ENCODE peak calls at places on chromosome 15, in ten cellular contexts. P is NCI-H748 treated with DMSO at 0.1 percent for 48 hours; T is A549; D is RPMI7951; R is endothelial cell; W is left cardiac atrium; V is substantia nigra; F is germinal center; I is activated CD4-positive, alpha-beta T cell treated with anti-CD3 and anti-CD28 coated beads, Interleukin-2, amount 50 U/mL, for 1 hour; H is naive B cell. K is an unnamed sample.

GRCh38 chr15:25684521-25685215 is 178.5 kb downstream of the ATP10A start:
- DNase-seq in V (no peak), H (no peak), F (no peak), P (no peak), R (no peak), W (peak; percentile 62), D (no peak), T (no peak), I (no peak), K (no peak)

GRCh38 chr15:88920186-88920891 is 7.2 kb upstream of the MFGE8 start:
- DNase-seq in H (no peak), P (no peak), V (no peak), R (no peak), W (no peak), D (peak; percentile 70), F (no peak), I (no peak), T (peak; percentile 70), K (no peak)

GRCh38 chr15:80549712-80550111 is 145.4 kb upstream of the ABHD17C start:
- DNase-seq in D (peak; percentile 3), I (no peak), H (no peak), R (no peak), P (no peak), W (no peak), F (no peak), V (no peak), T (no peak), K (no peak)

GRCh38 chr15:77810180-77810579 is 177.5 kb upstream of the LINGO1 start:
- DNase-seq in V (no peak), W (no peak), D (no peak), P (no peak), T (no peak), F (no peak), H (no peak), R (no peak), I (no peak), K (no peak)

GRCh38 chr15:70643783-70644125 is 119.6 kb downstream of the UACA start:
- DNase-seq in W (no peak), D (peak; percentile 69), P (no peak), F (no peak), V (no peak), H (no peak), T (peak; percentile 59), I (no peak), R (no peak), K (peak; percentile 66)

GRCh38 chr15:99306694-99307338 is 55.5 kb downstream of the LRRC28 start:
- DNase-seq in T (no peak), I (no peak), V (no peak), W (peak; percentile 28), D (peak; percentile 20), F (no peak), H (no peak), P (peak; percentile 18), R (no peak), K (peak; percentile 50)

GRCh38 chr15:39582977-39583585 is 2.2 kb downstream of the THBS1 start:
- DNase-seq in V (no peak), P (no peak), W (no peak), T (no peak), H (no peak), F (no peak), D (no peak), I (no peak), R (no peak), K (no peak)

GRCh38 chr15:80183291-80183690 is 30.5 kb downstream of the FAH start:
- DNase-seq in H (no peak), I (no peak), F (no peak), T (no peak), D (no peak), W (no peak), R (no peak), V (no peak), P (no peak), K (no peak)

GRCh38 chr15:64334530-64334929 is 21.4 kb downstream of the CSNK1G1 start:
- DNase-seq in V (no peak), D (no peak), F (no peak), T (peak; percentile 44), W (no peak), P (peak; percentile 13), H (no peak), R (no peak), I (peak; percentile 48), K (no peak)

GRCh38 chr15:47013446-47013845 is 703.9 kb upstream of the SEMA6D start:
- DNase-seq in F (no peak), P (no peak), D (no peak), V (no peak), H (no peak), T (no peak), W (no peak), I (no peak), R (no peak), K (no peak)

GRCh38 chr15:48682949-48683651 is 37.6 kb upstream of the FBN1 start:
- DNase-seq in F (no peak), D (peak; percentile 79), R (no peak), H (no peak), P (no peak), I (no peak), T (peak; percentile 29), V (no peak), W (peak; percentile 71), K (peak; percentile 55)

GRCh38 chr15:41341519-41341918 is 8.8 kb downstream of the NUSAP1 start:
- DNase-seq in H (no peak), W (no peak), D (no peak), R (no peak), I (no peak), P (no peak), F (no peak), V (no peak), T (no peak), K (no peak)

GRCh38 chr15:21267686-21268395 is 172.5 kb downstream of the POTEB3 start:
- DNase-seq in I (no peak), P (no peak), R (no peak), D (no peak), F (no peak), W (no peak), T (peak; percentile 2), H (no peak), V (no peak), K (no peak)

GRCh38 chr15:90402230-90402629 is 14.2 kb downstream of the IQGAP1 start:
- DNase-seq in I (no peak), W (peak; percentile 54), H (no peak), F (no peak), R (no peak), T (peak; percentile 66), D (peak; percentile 93), V (no peak), P (no peak), K (peak; percentile 29)

GRCh38 chr15:72770673-72771328 is 12.8 kb downstream of the ADPGK start:
- DNase-seq in P (no peak), I (no peak), F (no peak), H (no peak), R (no peak), T (peak; percentile 18), V (no peak), W (no peak), D (no peak), K (no peak)

GRCh38 chr15:86040360-86041095 is 39.1 kb upstream of the AGBL1 start:
- DNase-seq in F (no peak), H (no peak), T (no peak), P (no peak), D (no peak), I (no peak), W (no peak), V (no peak), R (peak; percentile 6), K (no peak)

GRCh38 chr15:85733415-85733814 is 61.3 kb downstream of the KLHL25 start:
- DNase-seq in I (no peak), R (no peak), D (no peak), H (no peak), W (no peak), V (no peak), F (no peak), P (no peak), T (peak; percentile 53), K (no peak)

GRCh38 chr15:64067564-64068030 is 21.3 kb upstream of the DAPK2 start:
- DNase-seq in D (peak; percentile 74), I (peak; percentile 69), V (no peak), F (peak; percentile 78), R (peak; percentile 77), W (peak; percentile 58), P (peak; percentile 22), T (peak; percentile 61), H (peak; percentile 66), K (peak; percentile 60)